ENCODE peak calls at places on chromosomes 2 and 18, in five cellular contexts. One of them, this sample, is unnamed.

GRCh38 chr2:238433941-238434845 is 7.5 kb downstream of the ASB1 start:
- DNase-seq in stomach: no peak
- DNase-seq in GM23248: peak
- DNase-seq in psoas muscle: no peak
- DNase-seq in brain microvascular endothelial cell: peak
- DNase-seq in this sample: peak

GRCh38 chr2:107197601-107198000 is 311.6 kb upstream of the ST6GAL2 start:
- DNase-seq in stomach: no peak
- DNase-seq in psoas muscle: no peak
- DNase-seq in GM23248: no peak
- DNase-seq in brain microvascular endothelial cell: no peak
- DNase-seq in this sample: no peak

GRCh38 chr2:160309585-160309984 is 109.5 kb upstream of the ITGB6 start:
- DNase-seq in GM23248: peak
- DNase-seq in stomach: no peak
- DNase-seq in psoas muscle: no peak
- DNase-seq in brain microvascular endothelial cell: no peak
- DNase-seq in this sample: no peak

GRCh38 chr2:85446296-85447221 is 28.0 kb downstream of the SH2D6 start:
- DNase-seq in GM23248: no peak
- DNase-seq in stomach: no peak
- DNase-seq in psoas muscle: no peak
- DNase-seq in brain microvascular endothelial cell: no peak
- DNase-seq in this sample: no peak

GRCh38 chr2:20008703-20009102 is 3.8 kb downstream of the MATN3 start:
- DNase-seq in brain microvascular endothelial cell: no peak
- DNase-seq in GM23248: no peak
- DNase-seq in psoas muscle: no peak
- DNase-seq in stomach: no peak
- DNase-seq in this sample: no peak

GRCh38 chr2:70095833-70096670 is 8.8 kb downstream of the PCBP1 start:
- DNase-seq in stomach: no peak
- DNase-seq in brain microvascular endothelial cell: no peak
- DNase-seq in GM23248: no peak
- DNase-seq in psoas muscle: no peak
- DNase-seq in this sample: no peak

GRCh38 chr2:43038720-43039099 is 187.7 kb downstream of the ZFP36L2 start:
- DNase-seq in psoas muscle: no peak
- DNase-seq in GM23248: no peak
- DNase-seq in stomach: no peak
- DNase-seq in brain microvascular endothelial cell: no peak
- DNase-seq in this sample: no peak

GRCh38 chr2:39435974-39436591 is 1.0 kb downstream of the MAP4K3 start:
- DNase-seq in stomach: no peak
- DNase-seq in GM23248: peak
- DNase-seq in psoas muscle: no peak
- DNase-seq in brain microvascular endothelial cell: no peak
- DNase-seq in this sample: peak

GRCh38 chr2:239394346-239394945 is 6.4 kb downstream of the HDAC4 start:
- DNase-seq in GM23248: no peak
- DNase-seq in psoas muscle: no peak
- DNase-seq in stomach: no peak
- DNase-seq in brain microvascular endothelial cell: no peak
- DNase-seq in this sample: no peak

GRCh38 chr2:149064365-149064841 is 25.9 kb downstream of the LYPD6B start:
- DNase-seq in GM23248: no peak
- DNase-seq in psoas muscle: no peak
- DNase-seq in stomach: no peak
- DNase-seq in brain microvascular endothelial cell: no peak
- DNase-seq in this sample: no peak

GRCh38 chr2:100820346-100821254 is 661 bp downstream of the NPAS2 start:
- DNase-seq in brain microvascular endothelial cell: no peak
- DNase-seq in stomach: peak
- DNase-seq in GM23248: peak
- DNase-seq in psoas muscle: peak
- DNase-seq in this sample: no peak

GRCh38 chr18:74598350-74599001 is 806 bp downstream of the ZNF407 start:
- DNase-seq in brain microvascular endothelial cell: peak
- DNase-seq in psoas muscle: peak
- DNase-seq in stomach: peak
- DNase-seq in GM23248: peak
- DNase-seq in this sample: peak

GRCh38 chr2:184692137-184692734 is 93.9 kb downstream of the ZNF804A start:
- DNase-seq in stomach: no peak
- DNase-seq in psoas muscle: no peak
- DNase-seq in GM23248: peak
- DNase-seq in brain microvascular endothelial cell: no peak
- DNase-seq in this sample: no peak

GRCh38 chr2:189580267-189580661 is 322 bp downstream of the SLC40A1 start:
- DNase-seq in GM23248: no peak
- DNase-seq in brain microvascular endothelial cell: no peak
- DNase-seq in psoas muscle: peak
- DNase-seq in stomach: peak
- DNase-seq in this sample: no peak

GRCh38 chr2:111905990-111906735 is 7.8 kb downstream of the MERTK start:
- DNase-seq in GM23248: no peak
- DNase-seq in psoas muscle: no peak
- DNase-seq in stomach: no peak
- DNase-seq in brain microvascular endothelial cell: no peak
- DNase-seq in this sample: no peak

GRCh38 chr2:25492726-25493125 is 151.0 kb upstream of the DNMT3A start:
- DNase-seq in psoas muscle: no peak
- DNase-seq in GM23248: no peak
- DNase-seq in stomach: no peak
- DNase-seq in brain microvascular endothelial cell: no peak
- DNase-seq in this sample: no peak

GRCh38 chr2:55519908-55520885 is 679 bp downstream of the CFAP36 start:
- DNase-seq in psoas muscle: no peak
- DNase-seq in brain microvascular endothelial cell: peak
- DNase-seq in stomach: no peak
- DNase-seq in GM23248: peak
- DNase-seq in this sample: peak

GRCh38 chr2:86621290-86621943 is 2.2 kb downstream of the RNF103 start:
- DNase-seq in brain microvascular endothelial cell: no peak
- DNase-seq in psoas muscle: no peak
- DNase-seq in stomach: no peak
- DNase-seq in GM23248: peak
- DNase-seq in this sample: no peak

GRCh38 chr2:67645280-67646255 is 248.4 kb downstream of the ETAA1 start:
- DNase-seq in stomach: no peak
- DNase-seq in psoas muscle: no peak
- DNase-seq in brain microvascular endothelial cell: no peak
- DNase-seq in GM23248: peak
- DNase-seq in this sample: no peak

GRCh38 chr18:61127714-61128485 is 205.3 kb upstream of the CDH20 start:
- DNase-seq in psoas muscle: no peak
- DNase-seq in brain microvascular endothelial cell: no peak
- DNase-seq in GM23248: no peak
- DNase-seq in stomach: no peak
- DNase-seq in this sample: no peak
- H3K27ac ChIP-seq in psoas muscle: no peak
- H3K27ac ChIP-seq in brain microvascular endothelial cell: no peak
- H3K27ac ChIP-seq in GM23248: no peak
- H3K27ac ChIP-seq in stomach: no peak
- H3K27ac ChIP-seq in this sample: no peak

GRCh38 chr2:218547978-218548377 is 20.2 kb downstream of the USP37 start:
- DNase-seq in GM23248: no peak
- DNase-seq in psoas muscle: no peak
- DNase-seq in brain microvascular endothelial cell: no peak
- DNase-seq in stomach: no peak
- DNase-seq in this sample: no peak
- H3K27ac ChIP-seq in GM23248: no peak
- H3K27ac ChIP-seq in psoas muscle: no peak
- H3K27ac ChIP-seq in brain microvascular endothelial cell: no peak
- H3K27ac ChIP-seq in stomach: no peak
- H3K27ac ChIP-seq in this sample: no peak

GRCh38 chr2:120662746-120663145 is 72.9 kb upstream of the GLI2 start:
- DNase-seq in brain microvascular endothelial cell: no peak
- DNase-seq in stomach: no peak
- DNase-seq in psoas muscle: no peak
- DNase-seq in GM23248: no peak
- DNase-seq in this sample: no peak

GRCh38 chr2:120661551-120661950 is 74.1 kb upstream of the GLI2 start:
- DNase-seq in stomach: peak
- DNase-seq in psoas muscle: peak
- DNase-seq in GM23248: peak
- DNase-seq in brain microvascular endothelial cell: no peak
- DNase-seq in this sample: no peak

GRCh38 chr2:120660056-120660694 is 75.5 kb upstream of the GLI2 start:
- DNase-seq in psoas muscle: no peak
- DNase-seq in brain microvascular endothelial cell: no peak
- DNase-seq in stomach: no peak
- DNase-seq in GM23248: no peak
- DNase-seq in this sample: no peak

GRCh38 chr2:120660771-120661459 is 74.8 kb upstream of the GLI2 start:
- DNase-seq in stomach: no peak
- DNase-seq in psoas muscle: no peak
- DNase-seq in GM23248: no peak
- DNase-seq in brain microvascular endothelial cell: no peak
- DNase-seq in this sample: no peak

DNA sequence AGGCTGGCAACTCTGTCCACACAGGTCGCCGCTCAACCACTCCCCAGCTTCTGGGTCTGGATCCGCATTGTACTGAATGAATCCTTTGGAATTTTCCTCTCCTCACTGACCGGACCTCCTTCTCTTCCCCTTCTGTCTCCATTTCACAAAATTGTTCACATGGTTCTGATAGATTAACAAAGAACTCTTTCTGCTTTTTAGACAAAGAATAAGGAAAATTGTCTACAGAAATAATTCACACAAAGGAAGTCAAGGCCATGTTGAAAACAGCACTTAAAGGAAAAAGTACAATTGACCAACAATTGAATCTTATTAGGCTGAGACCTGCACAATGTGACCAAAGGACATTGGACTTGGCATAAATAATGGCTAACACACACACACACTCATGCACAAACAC is 73.6 kb upstream of the GLI2 start:
- DNase-seq in brain microvascular endothelial cell: no peak
- DNase-seq in GM23248: no peak
- DNase-seq in stomach: peak
- DNase-seq in psoas muscle: no peak
- DNase-seq in this sample: no peak
- H3K27ac ChIP-seq in brain microvascular endothelial cell: no peak
- H3K27ac ChIP-seq in GM23248: no peak
- H3K27ac ChIP-seq in stomach: no peak
- H3K27ac ChIP-seq in psoas muscle: no peak
- H3K27ac ChIP-seq in this sample: no peak

GRCh38 chr2:23530909-23531276 is 145.9 kb downstream of the KLHL29 start:
- DNase-seq in brain microvascular endothelial cell: no peak
- DNase-seq in stomach: no peak
- DNase-seq in psoas muscle: no peak
- DNase-seq in GM23248: no peak
- DNase-seq in this sample: no peak

GRCh38 chr2:23531881-23532280 is 146.9 kb downstream of the KLHL29 start:
- DNase-seq in psoas muscle: no peak
- DNase-seq in brain microvascular endothelial cell: no peak
- DNase-seq in stomach: no peak
- DNase-seq in GM23248: no peak
- DNase-seq in this sample: no peak

GRCh38 chr2:23530121-23530908 is 145.3 kb downstream of the KLHL29 start:
- DNase-seq in psoas muscle: no peak
- DNase-seq in stomach: no peak
- DNase-seq in GM23248: no peak
- DNase-seq in brain microvascular endothelial cell: no peak
- DNase-seq in this sample: no peak

GRCh38 chr2:23532311-23533013 is 147.5 kb downstream of the KLHL29 start:
- DNase-seq in psoas muscle: no peak
- DNase-seq in stomach: no peak
- DNase-seq in brain microvascular endothelial cell: no peak
- DNase-seq in GM23248: no peak
- DNase-seq in this sample: no peak

GRCh38 chr2:23531280-23531679 is 146.3 kb downstream of the KLHL29 start:
- DNase-seq in GM23248: no peak
- DNase-seq in stomach: no peak
- DNase-seq in brain microvascular endothelial cell: no peak
- DNase-seq in psoas muscle: no peak
- DNase-seq in this sample: no peak
- H3K27ac ChIP-seq in GM23248: no peak
- H3K27ac ChIP-seq in stomach: no peak
- H3K27ac ChIP-seq in brain microvascular endothelial cell: no peak
- H3K27ac ChIP-seq in psoas muscle: no peak
- H3K27ac ChIP-seq in this sample: no peak

GRCh38 chr2:113281920-113282746 is 3.4 kb upstream of the PAX8 start:
- DNase-seq in psoas muscle: no peak
- DNase-seq in brain microvascular endothelial cell: no peak
- DNase-seq in GM23248: no peak
- DNase-seq in stomach: no peak
- DNase-seq in this sample: no peak

GRCh38 chr2:113285816-113286215 is 7.1 kb upstream of the PAX8 start:
- DNase-seq in brain microvascular endothelial cell: no peak
- DNase-seq in psoas muscle: no peak
- DNase-seq in stomach: no peak
- DNase-seq in GM23248: no peak
- DNase-seq in this sample: no peak

GRCh38 chr2:113283704-113284284 is 5.1 kb upstream of the PAX8 start:
- DNase-seq in brain microvascular endothelial cell: peak
- DNase-seq in stomach: peak
- DNase-seq in GM23248: peak
- DNase-seq in psoas muscle: no peak
- DNase-seq in this sample: peak

GRCh38 chr2:113282747-113283533 is 4.2 kb upstream of the PAX8 start:
- DNase-seq in brain microvascular endothelial cell: no peak
- DNase-seq in stomach: peak
- DNase-seq in GM23248: peak
- DNase-seq in psoas muscle: peak
- DNase-seq in this sample: peak

GRCh38 chr2:113284481-113284880 is 5.8 kb upstream of the PAX8 start:
- DNase-seq in stomach: no peak
- DNase-seq in brain microvascular endothelial cell: peak
- DNase-seq in GM23248: peak
- DNase-seq in psoas muscle: no peak
- DNase-seq in this sample: no peak
- H3K27ac ChIP-seq in stomach: peak
- H3K27ac ChIP-seq in brain microvascular endothelial cell: peak
- H3K27ac ChIP-seq in GM23248: peak
- H3K27ac ChIP-seq in psoas muscle: no peak
- H3K27ac ChIP-seq in this sample: peak

DNA sequence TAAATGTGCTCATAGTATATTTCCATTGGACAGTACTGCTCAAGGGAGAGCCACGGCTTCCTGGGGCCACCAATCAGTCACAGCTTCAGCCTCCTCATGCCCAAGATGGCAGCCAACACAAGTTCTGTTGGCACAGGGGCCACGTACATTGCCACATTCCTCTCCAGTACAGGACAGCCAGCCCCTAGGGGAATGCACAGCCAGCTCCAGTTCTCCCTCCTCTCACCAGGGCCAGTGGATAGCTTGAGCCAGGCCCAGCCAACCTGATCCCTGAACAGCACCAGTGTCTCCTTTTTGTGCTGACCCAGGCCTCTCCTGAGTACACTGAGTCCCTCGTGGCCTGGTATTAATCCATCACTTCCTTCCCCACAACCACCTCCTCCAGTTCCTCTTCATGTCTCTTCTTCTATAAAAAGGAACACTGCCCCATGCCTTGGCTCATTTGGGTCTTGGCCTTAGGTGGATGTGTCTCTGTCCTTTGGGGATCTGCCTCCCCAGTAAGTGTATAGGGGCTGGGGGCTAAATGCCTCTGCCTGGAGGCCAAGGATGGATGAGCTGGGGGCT is 168.7 kb downstream of the TNS1 start:
- DNase-seq in stomach: no peak
- DNase-seq in brain microvascular endothelial cell: no peak
- DNase-seq in psoas muscle: peak
- DNase-seq in GM23248: no peak
- DNase-seq in this sample: no peak
- H3K27ac ChIP-seq in stomach: peak
- H3K27ac ChIP-seq in brain microvascular endothelial cell: no peak
- H3K27ac ChIP-seq in psoas muscle: peak
- H3K27ac ChIP-seq in GM23248: no peak
- H3K27ac ChIP-seq in this sample: no peak

This sample was measured in RWPE1.